ENCODE peak calls at places on chromosomes 3 and 15, in seven cellular contexts. X is iPS DF 6.9, V is hepatocyte, A is Peyer's patch, Y is SJSA1, W is adipocyte, H is PC-3. D is an unnamed sample. For H3K4me1, the result is how much of the 10 kb centered on the place peaks cover.

GRCh38 chr3:108940568-108941285 is 13.0 kb downstream of the GUCA1C start:
- DNase-seq in X (no peak), V (no peak), A (no peak), Y (no peak), W (no peak), H (no peak), D (no peak)

GRCh38 chr3:142990706-142991105 is 10.7 kb upstream of the U2SURP start:
- DNase-seq in X (no peak), V (no peak), A (no peak), Y (no peak), W (no peak), H (no peak), D (peak)

GRCh38 chr15:92809880-92810361 is 90.2 kb upstream of the CHD2 start:
- DNase-seq in X (no peak), V (peak), A (peak), Y (no peak), W (peak), H (peak), D (no peak)

GRCh38 chr3:171745577-171746319 is 64.5 kb downstream of the PLD1 start:
- DNase-seq in X (no peak), V (no peak), A (no peak), Y (no peak), W (no peak), H (no peak), D (no peak)

GRCh38 chr3:3745693-3746092 is 53.5 kb upstream of the LRRN1 start:
- DNase-seq in X (no peak), V (no peak), A (no peak), Y (no peak), W (no peak), H (no peak), D (no peak)

GRCh38 chr3:31829011-31829410 is 152.1 kb downstream of the OSBPL10 start:
- DNase-seq in X (no peak), V (no peak), A (no peak), Y (no peak), W (no peak), H (no peak), D (no peak)

GRCh38 chr3:150038830-150039229 is 68.1 kb upstream of the PFN2 start:
- DNase-seq in X (no peak), V (no peak), A (no peak), Y (no peak), W (no peak), H (no peak), D (no peak)

GRCh38 chr3:124267406-124267805 is 275.5 kb upstream of the ROPN1 start:
- DNase-seq in X (no peak), V (no peak), A (no peak), Y (no peak), W (no peak), H (no peak), D (no peak)

GRCh38 chr3:127887321-127887720 is 27.7 kb upstream of the KBTBD12 start:
- DNase-seq in X (no peak), V (no peak), A (no peak), Y (no peak), W (no peak), H (peak), D (no peak)

GRCh38 chr15:46710561-46710960 is 1006.7 kb upstream of the SEMA6D start:
- DNase-seq in X (no peak), V (no peak), A (no peak), Y (no peak), W (no peak), H (no peak), D (no peak)

GRCh38 chr15:48559270-48559669 is 86.2 kb downstream of the FBN1 start:
- DNase-seq in X (no peak), V (peak), A (no peak), Y (peak), W (peak), H (no peak), D (peak)

GRCh38 chr15:49044761-49045571 is 1.3 kb downstream of the SECISBP2L start:
- DNase-seq in X (no peak), V (no peak), A (no peak), Y (no peak), W (peak), H (peak), D (no peak)

GRCh38 chr15:40137011-40137906 is 23.6 kb upstream of the BUB1B start:
- DNase-seq in X (no peak), V (no peak), A (no peak), Y (no peak), W (no peak), H (peak), D (no peak)

GRCh38 chr3:32483772-32484171 is 18.9 kb downstream of the CMTM6 start:
- DNase-seq in X (no peak), V (no peak), A (no peak), Y (no peak), W (no peak), H (no peak), D (no peak)

GRCh38 chr3:185711255-185711870 is 113.5 kb downstream of the IGF2BP2 start:
- DNase-seq in X (no peak), V (no peak), A (no peak), Y (no peak), W (no peak), H (no peak), D (peak)

GRCh38 chr15:100147828-100148227 is 193.9 kb downstream of the ADAMTS17 start:
- DNase-seq in X (no peak), V (no peak), A (no peak), Y (no peak), W (no peak), H (no peak), D (no peak)

GRCh38 chr3:10392244-10392643 is 71.3 kb upstream of the SEC13 start:
- DNase-seq in X (no peak), V (no peak), A (no peak), Y (no peak), W (no peak), H (no peak), D (no peak)

GRCh38 chr15:37773111-37773860 is 161.2 kb upstream of the TMCO5A start:
- DNase-seq in X (no peak), V (no peak), A (no peak), Y (no peak), W (peak), H (peak), D (no peak)

GRCh38 chr3:44554626-44555592 is at the start of gene ZKSCAN7:
- DNase-seq in X (peak), V (peak), A (peak), Y (peak), W (peak), H (no peak), D (peak)

GRCh38 chr3:194852836-194853508 is 167.3 kb downstream of the FAM43A start:
- DNase-seq in X (no peak), V (no peak), A (no peak), Y (no peak), W (no peak), H (peak), D (no peak)

GRCh38 chr3:150737874-150738679 is 24.9 kb downstream of the SIAH2 start:
- DNase-seq in X (no peak), V (peak), A (peak), Y (no peak), W (peak), H (peak), D (peak)

GRCh38 chr3:196502775-196503181 is 790 bp downstream of the RNF168 start:
- DNase-seq in X (no peak), V (peak), A (peak), Y (peak), W (peak), H (peak), D (peak)

GRCh38 chr15:76954744-76955143 is 23.2 kb downstream of the RCN2 start:
- DNase-seq in X (no peak), V (no peak), A (no peak), Y (no peak), W (no peak), H (no peak), D (peak)

GRCh38 chr15:71366926-71367325 is 251.7 kb downstream of the THSD4 start:
- DNase-seq in X (no peak), V (no peak), A (no peak), Y (no peak), W (no peak), H (no peak), D (no peak)

GRCh38 chr3:98010194-98010882 is 24.8 kb downstream of the GABRR3 start:
- DNase-seq in X (no peak), V (no peak), A (no peak), Y (no peak), W (no peak), H (no peak), D (no peak)

GRCh38 chr15:38482572-38482971 is 28.6 kb downstream of the FAM98B start:
- DNase-seq in X (no peak), V (no peak), A (no peak), Y (no peak), W (no peak), H (no peak), D (no peak)

GRCh38 chr15:70196314-70197291 is 98.9 kb upstream of the TLE3 start:
- DNase-seq in X (peak), V (peak), A (peak), Y (peak), W (peak), H (peak), D (peak)

GRCh38 chr3:126344380-126345041 is 12.7 kb downstream of the KLF15 start:
- DNase-seq in X (no peak), V (no peak), A (peak), Y (peak), W (no peak), H (no peak), D (no peak)

GRCh38 chr3:185308126-185308754 is 54.4 kb upstream of the EHHADH start:
- DNase-seq in X (peak), V (peak), A (peak), Y (peak), W (peak), H (peak), D (peak)

GRCh38 chr3:42731476-42732195 is 29.0 kb upstream of the HHATL start:
- DNase-seq in X (no peak), V (no peak), A (peak), Y (peak), W (no peak), H (no peak), D (no peak)

GRCh38 chr15:96415513-96416217 is 85.2 kb downstream of the NR2F2 start:
- DNase-seq in X (no peak), V (no peak), A (no peak), Y (no peak), W (no peak), H (no peak), D (no peak)

GRCh38 chr3:22106213-22106867 is 355.3 kb upstream of the ZNF385D start:
- DNase-seq in X (no peak), V (no peak), A (no peak), Y (no peak), W (no peak), H (peak), D (no peak)

GRCh38 chr3:127700406-127700805 is 27.7 kb downstream of the ABTB1 start:
- DNase-seq in X (no peak), V (no peak), A (no peak), Y (no peak), W (no peak), H (no peak), D (no peak)

GRCh38 chr15:75646944-75647364 is 758 bp upstream of the SNX33 start:
- DNase-seq in X (no peak), V (peak), A (peak), Y (no peak), W (no peak), H (peak), D (peak)

GRCh38 chr15:64749999-64750657 is 25.3 kb downstream of the RBPMS2 start:
- DNase-seq in X (no peak), V (no peak), A (no peak), Y (no peak), W (peak), H (no peak), D (peak)

DNA sequence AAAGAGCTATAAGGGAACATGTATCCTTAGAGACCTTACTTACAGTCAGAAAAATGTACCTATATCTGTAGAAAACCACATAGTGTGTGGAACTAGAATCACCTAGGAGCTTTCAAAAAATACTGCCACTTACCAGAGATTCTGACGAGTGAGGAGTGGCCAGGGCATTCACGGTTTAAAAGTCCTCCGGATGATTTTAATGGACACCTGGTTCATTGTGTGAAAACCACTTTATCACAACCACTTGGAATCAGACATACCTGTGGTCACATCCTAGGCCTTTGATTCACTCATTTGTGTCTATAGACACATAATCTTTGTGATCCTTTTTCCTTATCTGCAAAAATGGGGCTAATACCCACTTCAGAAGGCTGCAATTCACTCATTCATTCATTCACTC is 159.8 kb downstream of the MBNL1 start:
- DNase-seq in X (no peak), V (no peak), A (no peak), Y (no peak), W (no peak), H (no peak), D (no peak)
- H3K4me1 ChIP-seq in X (under half), V (under half), A (under half), Y (under half), W (under half), H (under half), D (under half)

GRCh38 chr3:30285188-30286006 is 321.0 kb upstream of the TGFBR2 start:
- DNase-seq in X (no peak), V (no peak), A (no peak), Y (no peak), W (no peak), H (no peak), D (peak)

GRCh38 chr3:30286007-30286669 is 320.3 kb upstream of the TGFBR2 start:
- DNase-seq in X (no peak), V (peak), A (peak), Y (peak), W (peak), H (peak), D (peak)

GRCh38 chr3:30288830-30289229 is 317.6 kb upstream of the TGFBR2 start:
- DNase-seq in X (no peak), V (no peak), A (no peak), Y (no peak), W (no peak), H (no peak), D (no peak)

GRCh38 chr3:30289324-30289723 is 317.1 kb upstream of the TGFBR2 start:
- DNase-seq in X (no peak), V (peak), A (peak), Y (no peak), W (no peak), H (peak), D (no peak)

GRCh38 chr3:30286811-30287210 is 319.6 kb upstream of the TGFBR2 start:
- DNase-seq in X (no peak), V (no peak), A (no peak), Y (no peak), W (no peak), H (peak), D (no peak)
- H3K4me1 ChIP-seq in X (under half), V (under half), A (under half), Y (under half), W (half or more), H (half or more), D (half or more)

GRCh38 chr3:50600141-50600753 is 11.3 kb downstream of the CISH start:
- DNase-seq in X (no peak), V (no peak), A (no peak), Y (no peak), W (no peak), H (no peak), D (no peak)

GRCh38 chr3:50602675-50603191 is 8.8 kb downstream of the CISH start:
- DNase-seq in X (no peak), V (peak), A (no peak), Y (no peak), W (no peak), H (peak), D (no peak)

GRCh38 chr3:50599115-50599715 is 12.4 kb downstream of the CISH start:
- DNase-seq in X (no peak), V (no peak), A (no peak), Y (no peak), W (no peak), H (no peak), D (no peak)

GRCh38 chr3:50600841-50601591 is 10.6 kb downstream of the CISH start:
- DNase-seq in X (no peak), V (peak), A (peak), Y (peak), W (peak), H (peak), D (peak)

DNA sequence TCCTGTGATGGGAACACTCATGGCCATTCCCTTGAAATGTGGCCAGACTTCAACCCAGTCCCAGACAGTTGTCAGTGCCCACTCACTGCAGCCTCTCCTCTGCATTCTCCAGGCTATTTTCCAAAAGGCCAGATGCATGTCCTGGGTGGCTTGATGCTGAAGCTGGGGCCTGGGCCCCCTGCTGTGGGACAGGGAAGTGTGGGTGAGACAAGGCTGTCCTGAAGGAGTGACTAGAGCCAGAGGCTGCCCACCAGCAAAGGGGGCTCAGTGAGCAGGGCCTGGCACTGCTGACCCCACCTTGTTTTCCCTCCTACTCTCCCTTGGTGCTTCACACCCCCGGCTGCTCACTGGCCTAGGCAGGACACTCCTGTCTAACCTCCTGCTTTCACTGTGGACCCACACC is 11.9 kb downstream of the CISH start:
- DNase-seq in X (no peak), V (no peak), A (no peak), Y (no peak), W (no peak), H (no peak), D (no peak)
- H3K4me1 ChIP-seq in X (under half), V (under half), A (under half), Y (under half), W (under half), H (under half), D (under half)

DNA sequence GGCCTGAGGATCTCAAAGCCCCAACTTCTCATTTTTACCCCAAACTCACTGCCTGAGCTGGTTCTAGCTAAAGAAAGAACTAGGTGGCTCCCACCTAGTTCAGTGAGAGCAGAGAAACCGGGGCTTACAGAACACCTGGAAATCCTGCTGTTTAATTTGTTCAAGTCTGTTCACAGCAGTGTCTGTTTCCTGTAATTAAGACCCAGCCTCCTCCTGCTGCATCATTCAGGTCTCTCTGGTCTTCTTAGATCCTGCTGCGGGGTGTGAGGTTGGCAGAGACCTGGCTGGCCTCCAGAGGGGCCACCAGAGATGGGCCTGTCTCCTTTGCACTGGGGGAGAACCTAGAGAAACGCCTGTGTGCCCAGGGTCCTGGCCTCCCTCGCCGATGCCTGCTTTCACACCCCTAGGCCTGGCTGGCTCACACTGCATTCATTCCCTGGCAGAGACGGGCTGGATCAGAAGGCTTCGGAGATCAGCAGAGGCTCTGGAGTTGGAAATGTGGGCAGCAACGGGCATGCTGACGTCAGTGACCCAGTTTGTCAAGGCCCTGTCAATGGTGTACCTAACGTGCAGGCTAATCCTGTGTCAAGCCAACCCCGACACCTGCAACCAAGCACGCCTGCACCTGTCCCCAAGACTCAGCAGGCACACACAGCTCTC is 5.0 kb upstream of the CHRNA3 start:
- DNase-seq in X (no peak), V (no peak), A (no peak), Y (peak), W (no peak), H (no peak), D (no peak)
- H3K4me1 ChIP-seq in X (under half), V (under half), A (under half), Y (under half), W (under half), H (under half), D (under half)

GRCh38 chr3:99960941-99961340 is 143.3 kb downstream of the CMSS1 start:
- DNase-seq in X (no peak), V (peak), A (no peak), Y (no peak), W (no peak), H (no peak), D (no peak)
- H3K4me1 ChIP-seq in X (under half), V (under half), A (under half), Y (under half), W (under half), H (under half), D (under half)

DNA sequence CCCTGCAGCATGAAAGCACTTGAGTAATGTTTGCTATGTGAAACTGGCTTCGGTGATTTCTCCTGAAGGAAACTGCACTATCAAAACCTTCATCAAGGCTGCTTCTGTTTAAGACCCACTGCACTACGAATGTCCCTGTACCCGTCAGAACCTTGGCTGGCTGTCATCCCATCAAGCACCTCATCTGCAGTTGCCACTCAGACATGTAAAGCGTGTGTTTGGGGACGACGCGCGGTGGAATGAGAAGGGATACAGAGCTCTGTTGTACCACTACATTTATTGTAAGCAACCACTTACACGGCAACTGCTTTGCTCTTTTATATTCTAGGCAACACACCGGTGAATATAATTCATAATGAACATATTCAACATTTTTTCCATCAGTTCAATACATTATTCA is 147.6 kb downstream of the TIGIT start:
- DNase-seq in X (no peak), V (no peak), A (no peak), Y (no peak), W (no peak), H (no peak), D (no peak)
- H3K4me1 ChIP-seq in X (under half), V (under half), A (under half), Y (under half), W (under half), H (under half), D (half or more)

GRCh38 chr3:122082357-122082756 is 27.2 kb downstream of the CD86 start:
- DNase-seq in X (no peak), V (no peak), A (no peak), Y (no peak), W (no peak), H (no peak), D (no peak)
- H3K4me1 ChIP-seq in X (under half), V (under half), A (under half), Y (under half), W (under half), H (under half), D (under half)